ENCODE peak calls at places on chromosome 10, in ten cellular contexts. B is CD8-positive, alpha-beta T cell; F is tibial artery; U is GM23248; J is HCT116; E is breast epithelium; N is fibroblast of lung; G is lung; T is IMR-90; M is CD8-positive, alpha-beta memory T cell. I is an unnamed sample. For H3K4me1, the result is how much of the 10 kb centered on the place peaks cover.

GRCh38 chr10:100490531-100490930 is 27.7 kb downstream of the WNT8B start:
- DNase-seq in J (no peak), F (no peak), E (no peak), N (no peak), U (no peak), M (no peak), G (no peak), B (no peak), T (no peak), I (no peak)

GRCh38 chr10:123774075-123774742 is 108.1 kb downstream of the GPR26 start:
- DNase-seq in J (no peak), M (no peak), T (no peak), N (no peak), G (no peak), E (no peak), B (no peak), F (no peak), U (no peak), I (no peak)

GRCh38 chr10:26372513-26373354 is 65.4 kb upstream of the APBB1IP start:
- DNase-seq in T (no peak), F (no peak), G (no peak), E (no peak), J (no peak), N (no peak), M (no peak), U (no peak), B (no peak), I (no peak)

GRCh38 chr10:88851706-88852105 is at the start of gene ANKRD22:
- DNase-seq in G (peak), M (no peak), B (no peak), E (peak), T (peak), U (peak), F (no peak), N (peak), J (peak), I (peak)

GRCh38 chr10:27844223-27844622 is 98.6 kb upstream of the MKX start:
- DNase-seq in N (no peak), U (no peak), T (no peak), E (no peak), J (no peak), F (no peak), G (no peak), M (no peak), B (no peak), I (no peak)

GRCh38 chr10:44932338-44933116 is 21.4 kb downstream of the TMEM72 start:
- DNase-seq in U (peak), N (peak), T (peak), G (peak), M (peak), B (peak), J (peak), F (peak), E (peak), I (peak)

GRCh38 chr10:60175418-60175817 is 214.3 kb downstream of the ANK3 start:
- DNase-seq in F (no peak), J (no peak), M (no peak), N (no peak), G (no peak), U (peak), E (no peak), B (no peak), T (peak), I (no peak)

GRCh38 chr10:3398825-3399646 is 226.5 kb upstream of the PITRM1 start:
- DNase-seq in U (peak), E (peak), B (no peak), J (no peak), M (no peak), G (no peak), N (no peak), F (no peak), T (no peak), I (no peak)

GRCh38 chr10:104274762-104275721 is 6.1 kb downstream of the GSTO2 start:
- DNase-seq in E (no peak), J (peak), G (peak), N (peak), M (peak), T (no peak), U (peak), F (no peak), B (peak), I (peak)

GRCh38 chr10:123945506-123945905 is 53.9 kb upstream of the CPXM2 start:
- DNase-seq in F (no peak), E (no peak), M (no peak), G (no peak), T (peak), U (peak), J (peak), B (no peak), N (no peak), I (peak)

GRCh38 chr10:47299989-47300931 is at the start of gene GDF10:
- DNase-seq in E (no peak), J (no peak), M (no peak), F (no peak), T (no peak), U (peak), B (no peak), N (no peak), G (no peak), I (no peak)

GRCh38 chr10:27525819-27526218 is 21.7 kb downstream of the RAB18 start:
- DNase-seq in M (no peak), G (no peak), T (peak), U (peak), E (no peak), B (no peak), F (no peak), J (no peak), N (peak), I (no peak)

GRCh38 chr10:12724782-12725579 is 276.5 kb downstream of the CCDC3 start:
- DNase-seq in G (no peak), F (no peak), E (no peak), N (no peak), U (no peak), T (no peak), B (no peak), M (no peak), J (no peak), I (no peak)

GRCh38 chr10:123227706-123228105 is 73.5 kb downstream of the BUB3 start:
- DNase-seq in N (no peak), M (no peak), E (no peak), B (no peak), T (no peak), F (no peak), J (no peak), U (no peak), G (no peak), I (peak)

GRCh38 chr10:102675887-102676616 is 31.8 kb downstream of the TRIM8 start:
- DNase-seq in U (peak), N (peak), M (no peak), B (no peak), G (no peak), T (peak), F (peak), J (no peak), E (no peak), I (peak)

GRCh38 chr10:99777918-99778716 is 4.3 kb upstream of the ABCC2 start:
- DNase-seq in B (no peak), F (no peak), N (no peak), G (no peak), M (no peak), T (no peak), J (no peak), E (no peak), U (no peak), I (no peak)

GRCh38 chr10:5441106-5441505 is 28.7 kb downstream of the NET1 start:
- DNase-seq in F (no peak), N (no peak), E (no peak), B (no peak), J (no peak), M (no peak), T (no peak), G (no peak), U (no peak), I (no peak)

GRCh38 chr10:130763071-130763470 is 548.5 kb downstream of the TCERG1L start:
- DNase-seq in J (no peak), U (no peak), M (peak), T (no peak), N (no peak), G (no peak), B (no peak), F (peak), E (no peak), I (no peak)

GRCh38 chr10:88122571-88122970 is 259.1 kb downstream of the PTEN start:
- DNase-seq in J (no peak), M (no peak), F (no peak), U (no peak), G (no peak), T (no peak), N (no peak), E (no peak), B (no peak), I (no peak)

GRCh38 chr10:132687893-132688579 is 97.9 kb downstream of the NKX6-2 start:
- DNase-seq in M (peak), U (no peak), G (no peak), B (no peak), F (peak), T (no peak), J (no peak), E (no peak), N (no peak), I (no peak)

GRCh38 chr10:35413985-35414861 is 77.9 kb downstream of the CCNY start:
- DNase-seq in T (peak), E (no peak), G (no peak), B (no peak), J (no peak), N (no peak), U (peak), M (no peak), F (no peak), I (no peak)

GRCh38 chr10:53601260-53601875 is 828.8 kb upstream of the MBL2 start:
- DNase-seq in F (no peak), E (no peak), M (no peak), U (peak), N (peak), G (no peak), J (peak), B (no peak), T (peak), I (no peak)

GRCh38 chr10:99431190-99431549 is 746 bp upstream of the GOT1 start:
- DNase-seq in F (peak), B (no peak), N (peak), J (peak), T (peak), M (peak), G (peak), U (peak), E (peak), I (peak)

GRCh38 chr10:11579885-11580284 is 31.6 kb downstream of the USP6NL start:
- DNase-seq in T (no peak), M (no peak), J (no peak), U (no peak), G (no peak), E (no peak), N (no peak), B (no peak), F (no peak), I (no peak)

GRCh38 chr10:73785721-73786511 is 510 bp downstream of the ZSWIM8 start:
- DNase-seq in G (peak), E (peak), B (peak), M (peak), F (no peak), J (no peak), T (peak), U (peak), N (peak), I (peak)

GRCh38 chr10:60234531-60234930 is 155.1 kb downstream of the ANK3 start:
- DNase-seq in M (no peak), B (no peak), U (no peak), N (no peak), J (no peak), T (no peak), F (no peak), G (no peak), E (no peak), I (no peak)

DNA sequence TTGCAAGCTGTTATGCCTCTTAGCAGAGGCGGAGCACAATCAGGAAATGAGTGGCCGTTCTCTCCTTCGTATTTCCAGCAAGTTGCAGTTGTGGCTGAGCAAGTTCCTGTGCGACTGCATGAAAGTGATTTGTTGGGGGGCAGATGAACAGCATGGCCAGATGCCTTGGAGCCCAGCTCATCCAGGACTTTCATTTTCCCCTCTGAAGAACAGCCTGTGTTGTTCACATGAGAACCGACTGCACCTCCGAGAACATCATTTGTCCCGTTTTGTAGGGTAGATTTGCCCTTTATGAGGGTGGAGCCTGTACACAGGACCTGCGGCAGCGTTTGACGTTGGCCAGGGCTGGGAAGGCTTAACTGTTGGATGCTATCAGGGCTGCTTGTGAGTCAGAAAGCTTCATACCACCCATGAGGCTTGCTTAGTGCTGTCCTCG is 4.4 kb downstream of the BAG3 start:
- DNase-seq in F (peak), J (no peak), U (peak), G (no peak), B (peak), N (peak), E (no peak), T (peak), M (no peak), I (no peak)
- H3K4me1 ChIP-seq in F (half or more), J (under half), U (half or more), G (under half), B (under half), N (under half), E (under half), T (under half), M (half or more), I (under half)

DNA sequence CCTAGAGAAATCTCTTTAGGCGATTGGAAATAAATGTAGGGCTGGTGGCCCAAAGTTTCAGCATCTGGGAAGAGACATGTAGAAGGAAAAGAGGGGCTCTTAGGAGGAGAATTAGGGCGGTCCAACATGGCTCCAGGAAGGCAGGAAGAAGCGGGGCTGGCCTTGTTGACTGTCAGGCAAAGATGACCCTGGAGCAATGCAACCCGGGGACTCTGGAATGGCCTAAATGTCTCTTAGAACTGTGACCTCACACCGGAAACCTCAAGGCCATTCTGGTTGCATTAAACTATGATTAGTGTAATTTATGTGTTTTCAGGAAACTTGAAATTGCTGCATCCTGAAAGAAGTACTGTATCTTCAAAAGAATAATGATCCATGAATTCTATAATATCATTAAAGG is 66.8 kb downstream of the NRP1 start:
- DNase-seq in U (no peak), T (no peak), B (no peak), G (no peak), M (no peak), F (no peak), N (no peak), E (no peak), J (no peak), I (no peak)
- H3K4me1 ChIP-seq in U (under half), T (under half), B (under half), G (under half), M (under half), F (under half), N (under half), E (under half), J (under half), I (under half)

GRCh38 chr10:125142946-125143345 is 17.4 kb downstream of the CTBP2 start:
- DNase-seq in M (no peak), F (no peak), N (no peak), J (no peak), E (no peak), U (no peak), G (no peak), B (no peak), T (no peak), I (no peak)
- H3K4me1 ChIP-seq in M (under half), F (half or more), N (under half), J (under half), E (under half), U (under half), G (under half), B (under half), T (under half), I (under half)

GRCh38 chr10:52216852-52217251 is 97.2 kb upstream of the DKK1 start:
- DNase-seq in F (no peak), T (peak), M (no peak), U (peak), N (peak), E (no peak), B (no peak), J (no peak), G (no peak), I (peak)

GRCh38 chr10:52217531-52217930 is 96.5 kb upstream of the DKK1 start:
- DNase-seq in M (no peak), T (no peak), F (no peak), E (no peak), U (no peak), J (no peak), B (no peak), G (no peak), N (no peak), I (no peak)

GRCh38 chr10:52215745-52216361 is 98.2 kb upstream of the DKK1 start:
- DNase-seq in G (peak), U (peak), F (no peak), M (peak), N (peak), E (no peak), B (peak), T (peak), J (peak), I (peak)

GRCh38 chr10:52221937-52222336 is 92.1 kb upstream of the DKK1 start:
- DNase-seq in M (no peak), E (no peak), N (no peak), U (no peak), T (no peak), B (no peak), G (no peak), F (no peak), J (no peak), I (no peak)

GRCh38 chr10:52220947-52221346 is 93.1 kb upstream of the DKK1 start:
- DNase-seq in M (no peak), U (no peak), B (no peak), J (no peak), T (no peak), G (no peak), E (no peak), N (no peak), F (no peak), I (no peak)
- H3K4me1 ChIP-seq in M (under half), U (under half), B (under half), J (under half), T (under half), G (under half), E (under half), N (under half), F (under half), I (under half)

I was measured in foreskin keratinocyte.